ENCODE peak calls at places on chromosomes 2 and 18, in five cellular contexts. O is GM12878, Q is K562, Y is H1, S is HepG2. E is an unnamed sample.

GRCh38 chr18:24736686-24737085 is 276.2 kb downstream of the HRH4 start:
- DNase-seq in O (no peak), Q (no peak), Y (no peak), S (no peak), E (no peak)

GRCh38 chr2:28216320-28216719 is 176.3 kb upstream of the FOSL2 start:
- DNase-seq in O (no peak), Q (no peak), Y (no peak), S (no peak), E (no peak)

GRCh38 chr2:42142476-42143184 is 26.5 kb upstream of the EML4 start:
- DNase-seq in O (no peak), Q (no peak), Y (no peak), S (peak), E (no peak)

GRCh38 chr2:110816404-110817365 is 84.3 kb downstream of the ACOXL start:
- DNase-seq in O (no peak), Q (no peak), Y (no peak), S (no peak), E (no peak)

GRCh38 chr2:218375212-218375611 is 6.9 kb upstream of the SLC11A1 start:
- DNase-seq in O (no peak), Q (no peak), Y (no peak), S (no peak), E (no peak)

GRCh38 chr2:23520256-23520655 is 135.3 kb downstream of the KLHL29 start:
- DNase-seq in O (no peak), Q (no peak), Y (no peak), S (peak), E (no peak)

GRCh38 chr2:167215595-167215994 is 327.3 kb downstream of the XIRP2 start:
- DNase-seq in O (no peak), Q (no peak), Y (no peak), S (no peak), E (no peak)

GRCh38 chr18:26919656-26920055 is 54.1 kb upstream of the AQP4 start:
- DNase-seq in O (no peak), Q (no peak), Y (no peak), S (no peak), E (no peak)

GRCh38 chr2:108184421-108184820 is 55.3 kb upstream of the SULT1C3 start:
- DNase-seq in O (no peak), Q (peak), Y (no peak), S (peak), E (peak)

GRCh38 chr2:191486584-191487320 is 191.2 kb upstream of the NABP1 start:
- DNase-seq in O (no peak), Q (no peak), Y (no peak), S (no peak), E (no peak)

GRCh38 chr2:7672027-7672684 is 754.9 kb downstream of the RNF144A start:
- DNase-seq in O (peak), Q (peak), Y (peak), S (peak), E (peak)

GRCh38 chr2:215652432-215652831 is 216.6 kb upstream of the FN1 start:
- DNase-seq in O (no peak), Q (no peak), Y (no peak), S (no peak), E (no peak)

GRCh38 chr2:23497063-23497462 is 112.1 kb downstream of the KLHL29 start:
- DNase-seq in O (no peak), Q (no peak), Y (no peak), S (no peak), E (no peak)

GRCh38 chr2:72415256-72415655 is 267.6 kb upstream of the CYP26B1 start:
- DNase-seq in O (no peak), Q (no peak), Y (no peak), S (no peak), E (peak)

GRCh38 chr2:134206029-134206428 is 47.8 kb upstream of the MGAT5 start:
- DNase-seq in O (no peak), Q (no peak), Y (no peak), S (no peak), E (no peak)

GRCh38 chr2:148237911-148238310 is 217.0 kb downstream of the MBD5 start:
- DNase-seq in O (no peak), Q (no peak), Y (no peak), S (no peak), E (no peak)

GRCh38 chr2:80407377-80407776 is 102.8 kb upstream of the LRRTM1 start:
- DNase-seq in O (no peak), Q (no peak), Y (no peak), S (no peak), E (no peak)

DNA sequence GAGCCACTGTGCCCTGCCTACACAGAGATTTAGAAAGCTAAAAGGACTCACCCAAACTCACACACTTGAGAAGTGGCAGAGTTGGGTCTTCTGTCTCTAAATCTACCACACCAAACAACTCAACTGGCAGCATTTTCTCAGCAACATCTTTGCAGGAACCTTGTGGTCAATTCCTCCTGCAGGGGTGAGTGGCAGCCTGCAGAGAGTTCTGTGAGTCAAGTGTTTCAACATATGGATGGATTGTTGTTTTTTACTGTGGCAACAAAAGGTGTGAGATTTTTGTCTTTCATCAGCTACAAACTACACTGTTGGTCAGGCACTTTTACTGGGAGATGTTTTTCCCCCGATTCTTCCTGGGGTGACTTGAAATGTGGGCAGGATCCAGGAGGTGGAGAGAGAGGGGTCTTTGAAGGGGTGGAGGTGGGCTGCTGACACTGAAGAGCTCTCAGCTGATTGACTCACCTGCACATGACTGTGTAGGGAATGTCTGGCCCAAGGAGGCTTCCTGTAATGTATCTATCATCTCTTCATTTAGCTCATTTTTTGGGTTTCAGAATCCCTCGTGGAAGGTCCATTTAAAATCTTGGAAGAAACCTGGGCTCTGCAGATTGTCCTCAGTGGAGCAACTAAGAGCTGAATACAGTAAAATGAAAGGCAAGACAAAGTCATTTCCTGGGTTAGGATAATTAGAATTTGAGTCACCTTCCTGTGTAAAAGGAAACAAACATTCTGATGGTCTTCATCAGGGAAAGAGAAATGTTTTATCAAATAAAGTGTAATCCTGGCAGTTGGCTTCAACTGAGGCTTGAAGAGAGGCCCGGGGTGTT is 98.6 kb downstream of the MSH2 start:
- DNase-seq in O (no peak), Q (no peak), Y (no peak), S (no peak), E (no peak)
- H3K9ac ChIP-seq in O (no peak), Q (no peak), Y (no peak), S (no peak), E (no peak)

DNA sequence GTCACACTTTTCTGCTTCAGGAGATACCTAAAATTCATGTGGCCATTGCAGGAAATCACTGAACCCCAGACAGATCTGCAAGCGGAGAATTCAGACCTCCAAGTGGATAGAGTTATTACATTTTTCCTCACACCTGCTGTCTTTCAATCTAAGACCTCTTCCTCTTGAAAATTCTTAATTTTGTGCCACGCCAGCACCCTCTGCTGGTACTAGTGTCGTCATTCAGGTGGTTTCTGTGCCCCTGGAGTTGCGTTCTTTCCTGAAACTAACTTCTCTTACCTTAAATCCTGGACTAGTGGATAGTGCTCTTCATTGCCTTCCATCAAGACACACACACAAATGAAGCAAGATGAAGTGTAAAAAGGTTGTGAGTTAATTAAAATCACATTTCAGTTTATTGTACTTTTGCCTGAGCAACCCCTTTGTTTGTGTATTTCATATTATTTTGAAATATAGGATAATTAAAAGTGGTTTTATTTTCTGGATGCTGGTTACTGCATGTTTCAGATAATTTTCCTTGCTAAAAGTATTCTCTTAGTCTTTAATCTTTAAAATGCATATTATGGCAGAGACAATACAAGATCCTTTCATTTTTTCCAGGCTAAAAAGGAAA is 1.6 kb upstream of the DNER start:
- DNase-seq in O (no peak), Q (peak), Y (no peak), S (peak), E (peak)
- TF ChIP-seq GABPA in O (no peak), Q (no peak), Y (no peak), S (no peak), E (no peak)

DNA sequence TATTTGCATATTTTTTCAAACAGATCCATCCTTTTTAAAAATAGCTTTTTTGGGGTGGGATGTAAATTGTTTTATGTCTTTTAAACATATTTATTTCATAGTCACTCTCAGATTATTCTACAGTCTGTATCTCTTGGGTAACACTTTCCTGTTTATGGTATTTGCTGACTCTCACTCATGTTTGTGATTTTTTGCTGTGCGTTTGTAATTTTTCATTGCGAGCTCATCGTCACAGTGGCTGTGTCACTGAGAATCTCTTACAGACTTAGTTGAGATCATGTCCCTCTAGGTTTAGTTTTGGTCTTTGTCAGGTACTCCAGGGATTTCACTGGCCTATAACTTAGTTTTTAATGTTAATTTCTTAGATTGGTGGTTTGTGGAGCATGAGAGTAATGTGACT is 73.5 kb upstream of the HS6ST1 start:
- DNase-seq in O (no peak), Q (no peak), Y (no peak), S (no peak), E (no peak)
- H3K9ac ChIP-seq in O (no peak), Q (no peak), Y (no peak), S (no peak), E (no peak)

GRCh38 chr2:109376796-109377495 is 236.8 kb downstream of the SEPTIN10 start:
- DNase-seq in O (no peak), Q (no peak), Y (no peak), S (no peak), E (no peak)
- TF ChIP-seq GABPA in O (no peak), Q (no peak), Y (no peak), S (no peak), E (no peak)

GRCh38 chr2:21024722-21025389 is 19.0 kb downstream of the APOB start:
- DNase-seq in O (no peak), Q (no peak), Y (no peak), S (no peak), E (no peak)
- H3K9ac ChIP-seq in O (no peak), Q (no peak), Y (no peak), S (no peak), E (no peak)

GRCh38 chr2:237473474-237474453 is 13.3 kb upstream of the MLPH start:
- DNase-seq in O (no peak), Q (no peak), Y (no peak), S (no peak), E (no peak)
- TF ChIP-seq GABPA in O (no peak), Q (no peak), Y (no peak), S (no peak), E (no peak)

GRCh38 chr18:11821643-11822237 is 29.5 kb upstream of the CHMP1B start:
- DNase-seq in O (no peak), Q (no peak), Y (no peak), S (no peak), E (no peak)
- H3K9ac ChIP-seq in O (no peak), Q (no peak), Y (no peak), S (no peak), E (no peak)

E was measured in SK-N-SH.